ENCODE peak calls at places on chromosome 13, in eight cellular contexts. Q is mammary epithelial cell; N is GM06990; B is CD4-positive, CD25-positive, alpha-beta regulatory T cell; V is kidney epithelial cell; Y is H1; W is HCT116; S is esophagus squamous epithelium. D is an unnamed sample.

GRCh38 chr13:107284168-107284567 is 716.2 kb upstream of the ARGLU1 start:
- DNase-seq in Q (no peak), N (no peak), B (no peak), V (no peak), Y (no peak), W (no peak), S (no peak), D (no peak)

GRCh38 chr13:33610471-33611015 is 207.4 kb upstream of the RFC3 start:
- DNase-seq in Q (no peak), N (no peak), B (peak), V (no peak), Y (peak), W (no peak), S (no peak), D (peak)

GRCh38 chr13:35857769-35858168 is 273.4 kb downstream of the DCLK1 start:
- DNase-seq in Q (no peak), N (no peak), B (no peak), V (no peak), Y (peak), W (no peak), S (no peak), D (no peak)

GRCh38 chr13:109412232-109412935 is 374.0 kb downstream of the IRS2 start:
- DNase-seq in Q (no peak), N (no peak), B (no peak), V (peak), Y (peak), W (peak), S (no peak), D (no peak)

GRCh38 chr13:100349594-100349993 is 239.0 kb downstream of the GGACT start:
- DNase-seq in Q (no peak), N (no peak), B (no peak), V (no peak), Y (no peak), W (no peak), S (no peak), D (no peak)

GRCh38 chr13:85314686-85315085 is 484.5 kb downstream of the SLITRK6 start:
- DNase-seq in Q (no peak), N (no peak), B (no peak), V (no peak), Y (no peak), W (no peak), S (no peak), D (no peak)

GRCh38 chr13:19661126-19661525 is 27.7 kb downstream of the MPHOSPH8 start:
- DNase-seq in Q (no peak), N (no peak), B (no peak), V (no peak), Y (no peak), W (no peak), S (no peak), D (no peak)

GRCh38 chr13:20400774-20401173 is 124.9 kb downstream of the CRYL1 start:
- DNase-seq in Q (peak), N (no peak), B (no peak), V (no peak), Y (no peak), W (no peak), S (no peak), D (peak)

GRCh38 chr13:26310003-26310402 is 56.1 kb downstream of the CDK8 start:
- DNase-seq in Q (no peak), N (no peak), B (no peak), V (no peak), Y (no peak), W (no peak), S (no peak), D (no peak)

GRCh38 chr13:33764716-33765115 is 53.2 kb upstream of the RFC3 start:
- DNase-seq in Q (peak), N (no peak), B (no peak), V (no peak), Y (no peak), W (no peak), S (no peak), D (no peak)

GRCh38 chr13:42474954-42475353 is 99.0 kb upstream of the TNFSF11 start:
- DNase-seq in Q (no peak), N (no peak), B (no peak), V (peak), Y (no peak), W (no peak), S (no peak), D (peak)

GRCh38 chr13:26036383-26036782 is 15.4 kb downstream of the SHISA2 start:
- DNase-seq in Q (no peak), N (no peak), B (no peak), V (no peak), Y (no peak), W (no peak), S (no peak), D (no peak)

GRCh38 chr13:76864259-76864658 is 21.9 kb downstream of the KCTD12 start:
- DNase-seq in Q (no peak), N (no peak), B (no peak), V (no peak), Y (no peak), W (no peak), S (no peak), D (no peak)

GRCh38 chr13:102799544-102800144 is 725 bp downstream of the BIVM start:
- DNase-seq in Q (peak), N (no peak), B (peak), V (no peak), Y (no peak), W (no peak), S (no peak), D (peak)

GRCh38 chr13:46486270-46486669 is 66.7 kb upstream of the LRCH1 start:
- DNase-seq in Q (no peak), N (no peak), B (no peak), V (no peak), Y (no peak), W (no peak), S (no peak), D (no peak)

GRCh38 chr13:48655291-48655690 is 1.6 kb downstream of the CYSLTR2 start:
- DNase-seq in Q (no peak), N (no peak), B (no peak), V (no peak), Y (no peak), W (no peak), S (no peak), D (no peak)

GRCh38 chr13:40388617-40389016 is 277.8 kb downstream of the FOXO1 start:
- DNase-seq in Q (no peak), N (peak), B (peak), V (no peak), Y (no peak), W (no peak), S (peak), D (peak)

GRCh38 chr13:73090116-73090811 is 31.5 kb downstream of the KLF5 start:
- DNase-seq in Q (peak), N (no peak), B (peak), V (peak), Y (peak), W (peak), S (no peak), D (peak)

GRCh38 chr13:51585234-51585672 is 991 bp downstream of the WDFY2 start:
- DNase-seq in Q (no peak), N (no peak), B (peak), V (no peak), Y (no peak), W (no peak), S (no peak), D (no peak)

GRCh38 chr13:76696370-76696769 is 189.8 kb downstream of the KCTD12 start:
- DNase-seq in Q (no peak), N (no peak), B (no peak), V (no peak), Y (no peak), W (no peak), S (no peak), D (peak)

GRCh38 chr13:102386461-102386860 is 15.4 kb downstream of the FGF14 start:
- DNase-seq in Q (no peak), N (no peak), B (no peak), V (no peak), Y (no peak), W (no peak), S (no peak), D (no peak)

GRCh38 chr13:59750860-59751259 is 412.9 kb downstream of the DIAPH3 start:
- DNase-seq in Q (peak), N (no peak), B (no peak), V (peak), Y (peak), W (no peak), S (no peak), D (no peak)

GRCh38 chr13:73835138-73835721 is 299.0 kb downstream of the KLF12 start:
- DNase-seq in Q (peak), N (peak), B (peak), V (no peak), Y (no peak), W (peak), S (no peak), D (no peak)

GRCh38 chr13:28268800-28269223 is 130.5 kb downstream of the PAN3 start:
- DNase-seq in Q (no peak), N (peak), B (peak), V (no peak), Y (no peak), W (no peak), S (no peak), D (no peak)

GRCh38 chr13:51682691-51683090 is 98.4 kb downstream of the WDFY2 start:
- DNase-seq in Q (no peak), N (no peak), B (no peak), V (no peak), Y (no peak), W (no peak), S (no peak), D (no peak)

GRCh38 chr13:26549713-26550112 is 7.8 kb upstream of the WASF3 start:
- DNase-seq in Q (no peak), N (no peak), B (no peak), V (no peak), Y (no peak), W (no peak), S (no peak), D (no peak)

GRCh38 chr13:41608779-41609178 is 151.4 kb downstream of the RGCC start:
- DNase-seq in Q (no peak), N (no peak), B (no peak), V (no peak), Y (no peak), W (no peak), S (no peak), D (no peak)

GRCh38 chr13:109369357-109370052 is 416.9 kb downstream of the IRS2 start:
- DNase-seq in Q (no peak), N (no peak), B (no peak), V (no peak), Y (no peak), W (no peak), S (no peak), D (no peak)

GRCh38 chr13:81686877-81687276 is 1346.0 kb upstream of the SPRY2 start:
- DNase-seq in Q (no peak), N (no peak), B (no peak), V (no peak), Y (no peak), W (no peak), S (no peak), D (peak)

GRCh38 chr13:33545492-33545891 is 259.9 kb upstream of the STARD13 start:
- DNase-seq in Q (no peak), N (no peak), B (no peak), V (no peak), Y (no peak), W (no peak), S (no peak), D (no peak)

GRCh38 chr13:85586856-85587255 is 212.4 kb downstream of the SLITRK6 start:
- DNase-seq in Q (no peak), N (no peak), B (no peak), V (no peak), Y (no peak), W (no peak), S (no peak), D (no peak)

GRCh38 chr13:37914781-37915391 is 45.3 kb upstream of the TRPC4 start:
- DNase-seq in Q (peak), N (no peak), B (no peak), V (no peak), Y (no peak), W (no peak), S (no peak), D (no peak)

GRCh38 chr13:81540777-81541176 is 1199.9 kb upstream of the SPRY2 start:
- DNase-seq in Q (no peak), N (no peak), B (no peak), V (no peak), Y (no peak), W (no peak), S (no peak), D (no peak)

GRCh38 chr13:75838366-75839017 is 202.4 kb downstream of the LMO7 start:
- DNase-seq in Q (no peak), N (no peak), B (no peak), V (no peak), Y (no peak), W (no peak), S (no peak), D (no peak)

DNA sequence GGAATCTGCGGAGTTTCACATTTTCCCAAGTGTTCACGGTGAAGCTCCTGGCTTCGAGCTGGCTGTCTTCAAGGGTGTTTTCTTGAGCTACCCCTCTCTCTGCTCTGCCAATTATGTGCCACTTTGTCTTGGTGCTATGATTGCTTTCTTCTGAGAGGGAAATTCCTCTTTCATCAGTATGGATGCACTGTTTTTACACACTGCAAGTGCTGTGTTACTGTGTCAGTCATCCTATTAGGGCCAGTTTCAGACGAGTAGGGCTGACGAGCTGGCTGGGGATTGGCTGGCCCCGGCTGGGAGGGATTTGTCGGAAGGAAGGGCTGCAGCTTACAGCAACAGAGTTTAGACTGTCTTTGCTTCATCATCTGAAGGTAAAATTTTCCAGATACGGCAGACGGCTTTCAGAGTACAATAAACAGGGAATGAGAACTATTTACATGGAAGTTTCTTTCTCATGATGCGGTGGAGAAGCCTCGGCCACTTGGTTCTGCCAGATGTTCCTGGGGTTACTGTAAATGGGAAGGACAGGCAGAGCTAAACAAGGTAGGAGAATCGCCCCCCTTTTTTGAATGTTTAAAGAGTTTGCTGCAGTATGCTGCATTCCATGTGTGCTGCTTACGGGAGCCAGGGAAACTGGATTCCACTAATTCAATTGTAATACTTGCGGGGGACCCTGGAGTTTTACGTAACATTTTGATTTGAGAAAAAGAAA is at the start of gene MBNL2:
- DNase-seq in Q (peak), N (peak), B (peak), V (peak), Y (peak), W (peak), S (peak), D (peak)
- H3K4me3 ChIP-seq in Q (peak), N (peak), B (peak), V (peak), Y (peak), W (peak), S (peak), D (peak)

DNA sequence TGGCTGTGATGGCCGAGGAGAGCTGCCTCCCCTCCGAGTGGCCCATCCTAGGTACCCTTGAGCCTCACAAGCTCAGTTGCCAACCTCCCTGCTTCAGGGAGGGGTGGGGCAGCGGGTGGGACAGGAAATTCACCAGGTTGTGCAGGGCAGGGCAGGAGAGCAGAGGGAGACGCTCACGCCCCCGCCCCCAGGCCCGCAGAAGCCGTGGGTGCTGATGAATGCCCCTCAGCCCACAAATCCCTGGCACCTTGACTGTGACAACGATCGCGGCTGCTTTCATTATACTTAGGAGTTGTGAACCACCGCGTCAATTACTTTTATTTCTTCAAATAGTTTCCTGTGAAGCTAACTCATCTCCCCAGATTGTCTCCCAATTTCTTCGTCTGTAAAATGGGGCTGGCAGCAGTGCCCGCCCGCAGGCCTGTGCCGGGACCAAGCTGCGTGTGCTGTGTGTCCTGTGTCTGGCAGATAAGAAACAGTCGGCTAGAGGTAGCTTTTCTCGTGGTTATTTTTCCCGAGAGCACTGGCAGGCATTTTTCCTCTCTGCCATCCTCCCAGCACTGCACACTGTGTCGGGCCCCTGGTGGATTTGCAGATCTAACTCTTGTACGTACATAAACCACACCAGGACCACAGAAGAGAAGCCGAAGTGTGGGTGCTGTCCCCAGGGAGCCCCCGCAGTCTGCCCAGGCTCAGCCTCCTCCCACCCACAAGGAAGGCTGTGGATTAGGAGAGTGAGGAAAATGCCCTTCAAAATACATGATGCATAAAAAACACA is 7.9 kb upstream of the RASA3 start:
- DNase-seq in Q (no peak), N (no peak), B (peak), V (no peak), Y (no peak), W (no peak), S (no peak), D (no peak)
- H3K4me3 ChIP-seq in Q (no peak), N (peak), B (peak), V (no peak), Y (no peak), W (no peak), S (no peak), D (no peak)

GRCh38 chr13:112182831-112183543 is 116.0 kb downstream of the SOX1 start:
- DNase-seq in Q (no peak), N (no peak), B (no peak), V (no peak), Y (no peak), W (no peak), S (no peak), D (no peak)

GRCh38 chr13:112183544-112184145 is 116.7 kb downstream of the SOX1 start:
- DNase-seq in Q (no peak), N (no peak), B (no peak), V (no peak), Y (no peak), W (no peak), S (no peak), D (no peak)

GRCh38 chr13:112184851-112185371 is 118.0 kb downstream of the SOX1 start:
- DNase-seq in Q (no peak), N (no peak), B (no peak), V (no peak), Y (no peak), W (no peak), S (no peak), D (no peak)

GRCh38 chr13:112185466-112185865 is 118.5 kb downstream of the SOX1 start:
- DNase-seq in Q (no peak), N (no peak), B (no peak), V (no peak), Y (no peak), W (no peak), S (no peak), D (no peak)

DNA sequence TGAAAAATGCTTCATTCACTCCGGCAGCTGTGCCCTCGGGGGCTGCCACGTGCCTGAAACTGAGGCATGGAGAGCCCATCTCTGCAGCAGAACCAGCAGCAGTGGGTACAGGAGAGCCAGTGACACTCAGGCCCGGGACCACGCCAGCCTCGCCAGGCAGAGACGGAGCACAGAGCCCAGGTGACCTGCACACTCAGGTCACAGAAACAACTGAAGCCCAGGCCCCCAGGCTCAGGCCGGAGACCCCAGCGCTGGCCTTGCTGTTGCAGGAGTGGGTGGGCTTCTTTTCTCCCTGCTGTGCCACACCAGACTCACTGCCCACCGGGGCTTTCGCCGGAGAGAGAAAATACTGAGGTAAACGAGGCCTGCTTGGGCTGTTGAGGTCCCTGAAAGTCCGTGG is 117.3 kb downstream of the SOX1 start:
- DNase-seq in Q (no peak), N (no peak), B (no peak), V (no peak), Y (no peak), W (no peak), S (no peak), D (no peak)
- H3K4me3 ChIP-seq in Q (no peak), N (no peak), B (no peak), V (no peak), Y (no peak), W (no peak), S (no peak), D (no peak)

GRCh38 chr13:24716446-24716845 is 36.2 kb downstream of the ATP12A start:
- DNase-seq in Q (no peak), N (no peak), B (no peak), V (no peak), Y (no peak), W (no peak), S (no peak), D (no peak)

GRCh38 chr13:24717217-24717616 is 37.0 kb downstream of the ATP12A start:
- DNase-seq in Q (no peak), N (no peak), B (no peak), V (no peak), Y (no peak), W (no peak), S (no peak), D (no peak)

GRCh38 chr13:24713022-24713421 is 32.8 kb downstream of the ATP12A start:
- DNase-seq in Q (no peak), N (no peak), B (no peak), V (no peak), Y (no peak), W (no peak), S (no peak), D (peak)

GRCh38 chr13:24718192-24718965 is 38.2 kb downstream of the ATP12A start:
- DNase-seq in Q (no peak), N (no peak), B (no peak), V (no peak), Y (no peak), W (no peak), S (no peak), D (no peak)

DNA sequence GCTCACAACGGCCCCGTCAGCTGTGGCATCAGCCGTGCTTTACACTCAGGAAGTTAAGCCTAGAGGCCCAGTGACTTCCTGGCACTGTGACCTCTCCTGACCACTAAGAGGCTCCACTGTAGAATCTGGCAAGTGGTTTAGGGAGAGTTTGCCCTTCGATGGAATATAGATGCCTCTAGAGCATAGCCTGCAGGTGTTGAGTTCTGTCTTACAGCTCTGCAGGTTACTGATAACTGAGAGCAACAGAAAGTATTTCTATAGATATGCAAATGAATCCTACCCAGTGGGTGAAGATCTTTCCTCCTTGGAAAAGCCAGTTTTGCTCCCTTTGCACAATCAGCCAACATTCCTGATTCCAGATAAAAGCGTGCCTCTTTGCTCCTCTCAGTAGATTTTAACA is 35.8 kb downstream of the ATP12A start:
- DNase-seq in Q (no peak), N (no peak), B (no peak), V (no peak), Y (no peak), W (no peak), S (no peak), D (no peak)
- H3K4me3 ChIP-seq in Q (no peak), N (no peak), B (no peak), V (no peak), Y (peak), W (no peak), S (no peak), D (no peak)

D was measured in MG63.